ENCODE peak calls at places on chromosomes 3 and 15, in six cellular contexts. One of them, this sample, is unnamed.

GRCh38 chr15:78051622-78052405 is 25.7 kb downstream of the TBC1D2B start:
- DNase-seq in neuronal stem cell: no peak
- DNase-seq in GM23248: no peak
- DNase-seq in IMR-90: peak
- DNase-seq in HepG2: no peak
- DNase-seq in HCT116: no peak
- DNase-seq in this sample: no peak

GRCh38 chr15:66886686-66887273 is 178.6 kb upstream of the SMAD3 start:
- DNase-seq in GM23248: no peak
- DNase-seq in neuronal stem cell: no peak
- DNase-seq in HCT116: no peak
- DNase-seq in IMR-90: no peak
- DNase-seq in HepG2: no peak
- DNase-seq in this sample: no peak

GRCh38 chr15:69337133-69337532 is 38.4 kb downstream of the PAQR5 start:
- DNase-seq in neuronal stem cell: no peak
- DNase-seq in GM23248: peak
- DNase-seq in IMR-90: peak
- DNase-seq in HepG2: no peak
- DNase-seq in HCT116: peak
- DNase-seq in this sample: no peak

GRCh38 chr3:72669224-72669623 is 179.0 kb downstream of the SHQ1 start:
- DNase-seq in HCT116: no peak
- DNase-seq in HepG2: no peak
- DNase-seq in neuronal stem cell: no peak
- DNase-seq in GM23248: no peak
- DNase-seq in IMR-90: no peak
- DNase-seq in this sample: no peak

GRCh38 chr3:49724586-49724985 is 835 bp upstream of the GMPPB start:
- DNase-seq in HepG2: no peak
- DNase-seq in neuronal stem cell: no peak
- DNase-seq in IMR-90: peak
- DNase-seq in GM23248: no peak
- DNase-seq in HCT116: no peak
- DNase-seq in this sample: peak

GRCh38 chr3:130835483-130835882 is 58.4 kb upstream of the ATP2C1 start:
- DNase-seq in IMR-90: no peak
- DNase-seq in neuronal stem cell: no peak
- DNase-seq in HCT116: no peak
- DNase-seq in GM23248: peak
- DNase-seq in HepG2: no peak
- DNase-seq in this sample: no peak

GRCh38 chr15:80861776-80862175 is 82.6 kb downstream of the CEMIP start:
- DNase-seq in GM23248: peak
- DNase-seq in HepG2: no peak
- DNase-seq in IMR-90: peak
- DNase-seq in HCT116: no peak
- DNase-seq in neuronal stem cell: no peak
- DNase-seq in this sample: no peak

GRCh38 chr15:66880380-66881155 is 178.5 kb downstream of the SMAD6 start:
- DNase-seq in IMR-90: no peak
- DNase-seq in HCT116: no peak
- DNase-seq in GM23248: no peak
- DNase-seq in HepG2: no peak
- DNase-seq in neuronal stem cell: no peak
- DNase-seq in this sample: no peak

GRCh38 chr15:44598892-44599291 is 61.9 kb downstream of the EIF3J start:
- DNase-seq in HepG2: no peak
- DNase-seq in neuronal stem cell: no peak
- DNase-seq in GM23248: peak
- DNase-seq in IMR-90: peak
- DNase-seq in HCT116: no peak
- DNase-seq in this sample: no peak

GRCh38 chr3:35987386-35987785 is 348.1 kb downstream of the ARPP21 start:
- DNase-seq in neuronal stem cell: no peak
- DNase-seq in IMR-90: no peak
- DNase-seq in HepG2: no peak
- DNase-seq in GM23248: no peak
- DNase-seq in HCT116: no peak
- DNase-seq in this sample: no peak
- H3K4me3 ChIP-seq in neuronal stem cell: no peak
- H3K4me3 ChIP-seq in IMR-90: no peak
- H3K4me3 ChIP-seq in HepG2: no peak
- H3K4me3 ChIP-seq in GM23248: no peak
- H3K4me3 ChIP-seq in HCT116: no peak
- H3K4me3 ChIP-seq in this sample: no peak

GRCh38 chr3:33491697-33492096 is 51.5 kb upstream of the UBP1 start:
- DNase-seq in HCT116: no peak
- DNase-seq in HepG2: no peak
- DNase-seq in neuronal stem cell: no peak
- DNase-seq in IMR-90: no peak
- DNase-seq in GM23248: no peak
- DNase-seq in this sample: no peak

GRCh38 chr3:33496449-33496848 is 56.2 kb upstream of the UBP1 start:
- DNase-seq in GM23248: no peak
- DNase-seq in HCT116: no peak
- DNase-seq in IMR-90: no peak
- DNase-seq in neuronal stem cell: no peak
- DNase-seq in HepG2: no peak
- DNase-seq in this sample: no peak

GRCh38 chr3:33488246-33488645 is 48.0 kb upstream of the UBP1 start:
- DNase-seq in IMR-90: no peak
- DNase-seq in neuronal stem cell: no peak
- DNase-seq in GM23248: no peak
- DNase-seq in HepG2: no peak
- DNase-seq in HCT116: no peak
- DNase-seq in this sample: peak

DNA sequence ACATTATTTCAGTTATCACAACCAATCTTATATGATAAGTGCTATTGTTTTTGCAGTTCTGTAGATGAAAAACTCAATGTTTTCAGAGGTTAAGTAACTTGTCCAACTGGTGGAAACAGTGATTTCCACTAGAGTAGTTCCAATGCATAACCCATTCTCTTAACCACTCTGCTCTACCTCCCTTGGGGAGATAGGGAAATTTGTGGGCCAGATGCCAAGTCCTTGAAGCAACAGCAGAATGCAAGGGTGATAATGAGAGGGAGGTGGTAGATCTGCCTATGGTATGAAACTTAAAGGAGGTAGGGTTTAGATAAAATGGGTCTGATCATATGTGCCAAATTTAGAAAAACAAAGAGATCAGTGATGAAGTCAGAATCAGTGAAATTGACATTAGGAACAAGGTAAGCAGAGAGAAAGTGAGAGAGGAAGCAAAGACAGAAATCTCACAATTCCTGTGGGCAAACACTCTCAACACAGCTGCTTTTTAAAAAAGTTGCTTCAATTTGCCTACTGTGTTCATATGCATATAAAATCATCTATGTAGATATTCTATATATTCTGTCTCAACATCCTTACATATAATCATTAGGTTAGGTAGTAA is 50.5 kb upstream of the UBP1 start:
- DNase-seq in IMR-90: no peak
- DNase-seq in HepG2: no peak
- DNase-seq in HCT116: no peak
- DNase-seq in GM23248: no peak
- DNase-seq in neuronal stem cell: no peak
- DNase-seq in this sample: no peak
- H3K4me2 ChIP-seq in IMR-90: no peak
- H3K4me2 ChIP-seq in HepG2: no peak
- H3K4me2 ChIP-seq in HCT116: no peak
- H3K4me2 ChIP-seq in GM23248: no peak
- H3K4me2 ChIP-seq in neuronal stem cell: no peak
- H3K4me2 ChIP-seq in this sample: no peak

GRCh38 chr3:158571969-158572765 is 1.2 kb downstream of the MLF1 start:
- DNase-seq in neuronal stem cell: no peak
- DNase-seq in IMR-90: no peak
- DNase-seq in HepG2: no peak
- DNase-seq in HCT116: no peak
- DNase-seq in GM23248: no peak
- DNase-seq in this sample: no peak
- H3K4me3 ChIP-seq in neuronal stem cell: peak
- H3K4me3 ChIP-seq in IMR-90: no peak
- H3K4me3 ChIP-seq in HepG2: no peak
- H3K4me3 ChIP-seq in HCT116: no peak
- H3K4me3 ChIP-seq in GM23248: no peak
- H3K4me3 ChIP-seq in this sample: no peak

DNA sequence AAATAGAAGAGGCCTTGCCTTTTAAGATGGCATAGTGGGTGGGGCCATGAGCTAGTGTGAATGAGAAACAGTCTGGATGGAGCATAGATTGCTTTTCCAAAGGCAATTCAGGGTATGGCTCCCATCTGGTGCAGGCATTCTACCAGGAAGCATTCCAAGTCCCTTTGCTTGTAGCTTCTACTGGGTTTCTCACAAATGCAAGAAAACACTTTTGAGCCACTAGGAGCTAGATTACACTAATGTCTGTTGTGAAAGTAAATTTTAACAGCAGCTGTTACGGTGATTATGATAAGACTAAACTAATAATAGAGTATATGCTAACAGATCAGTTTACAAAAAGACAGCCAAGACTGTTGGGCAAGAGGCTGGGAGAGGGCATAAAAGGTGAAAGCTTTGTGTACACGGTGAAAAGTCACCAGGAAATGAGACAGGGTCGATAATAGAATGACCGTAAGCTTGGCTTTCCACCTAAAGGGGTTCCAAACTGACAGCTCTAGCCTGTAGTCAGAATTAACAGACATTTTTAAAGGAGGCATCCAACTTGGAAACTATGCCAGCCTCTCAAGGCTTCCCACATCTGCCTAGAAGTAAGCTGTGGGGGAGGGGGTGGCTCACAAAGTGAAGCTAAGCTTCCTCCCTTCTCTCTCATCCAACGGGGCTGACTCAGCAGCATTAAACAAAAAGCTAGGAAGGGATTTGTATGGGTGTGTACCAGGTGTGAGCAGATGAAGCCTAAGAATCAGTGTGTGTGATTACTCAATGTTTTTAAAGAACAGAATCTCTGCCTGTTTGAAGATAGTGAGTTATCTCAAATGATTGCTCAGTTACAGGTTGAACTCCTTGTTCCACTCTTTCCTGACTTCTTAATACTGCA is 61.1 kb upstream of the GPD1L start:
- DNase-seq in HepG2: peak
- DNase-seq in HCT116: peak
- DNase-seq in GM23248: peak
- DNase-seq in IMR-90: peak
- DNase-seq in neuronal stem cell: no peak
- DNase-seq in this sample: peak
- H3K4me2 ChIP-seq in HepG2: peak
- H3K4me2 ChIP-seq in HCT116: peak
- H3K4me2 ChIP-seq in GM23248: no peak
- H3K4me2 ChIP-seq in IMR-90: peak
- H3K4me2 ChIP-seq in neuronal stem cell: no peak
- H3K4me2 ChIP-seq in this sample: peak

GRCh38 chr3:127746400-127747057 is 73.8 kb downstream of the ABTB1 start:
- DNase-seq in IMR-90: no peak
- DNase-seq in neuronal stem cell: no peak
- DNase-seq in GM23248: no peak
- DNase-seq in HepG2: no peak
- DNase-seq in HCT116: no peak
- DNase-seq in this sample: no peak

GRCh38 chr3:127749361-127749760 is 73.0 kb downstream of the MGLL start:
- DNase-seq in GM23248: peak
- DNase-seq in HepG2: no peak
- DNase-seq in HCT116: no peak
- DNase-seq in neuronal stem cell: no peak
- DNase-seq in IMR-90: peak
- DNase-seq in this sample: no peak

GRCh38 chr3:127747066-127747465 is 74.3 kb downstream of the ABTB1 start:
- DNase-seq in IMR-90: no peak
- DNase-seq in neuronal stem cell: no peak
- DNase-seq in HepG2: no peak
- DNase-seq in HCT116: no peak
- DNase-seq in GM23248: no peak
- DNase-seq in this sample: no peak

GRCh38 chr3:127748754-127749327 is 73.5 kb downstream of the MGLL start:
- DNase-seq in HepG2: no peak
- DNase-seq in GM23248: peak
- DNase-seq in IMR-90: no peak
- DNase-seq in HCT116: no peak
- DNase-seq in neuronal stem cell: no peak
- DNase-seq in this sample: peak

GRCh38 chr3:127747751-127748521 is 74.4 kb downstream of the MGLL start:
- DNase-seq in HepG2: no peak
- DNase-seq in IMR-90: peak
- DNase-seq in HCT116: no peak
- DNase-seq in GM23248: peak
- DNase-seq in neuronal stem cell: no peak
- DNase-seq in this sample: peak
- H3K4me3 ChIP-seq in HepG2: no peak
- H3K4me3 ChIP-seq in IMR-90: no peak
- H3K4me3 ChIP-seq in HCT116: no peak
- H3K4me3 ChIP-seq in GM23248: no peak
- H3K4me3 ChIP-seq in neuronal stem cell: no peak
- H3K4me3 ChIP-seq in this sample: no peak

GRCh38 chr3:145952541-145952940 is 208.4 kb downstream of the PLOD2 start:
- DNase-seq in neuronal stem cell: no peak
- DNase-seq in IMR-90: peak
- DNase-seq in HCT116: no peak
- DNase-seq in HepG2: no peak
- DNase-seq in GM23248: peak
- DNase-seq in this sample: no peak
- H3K4me2 ChIP-seq in neuronal stem cell: no peak
- H3K4me2 ChIP-seq in IMR-90: no peak
- H3K4me2 ChIP-seq in HCT116: no peak
- H3K4me2 ChIP-seq in HepG2: no peak
- H3K4me2 ChIP-seq in GM23248: peak
- H3K4me2 ChIP-seq in this sample: peak